ENCODE peak calls at places on chromosomes 2 and 18, in five cellular contexts. One of them, this sample, is unnamed.

GRCh38 chr2:36502081-36502480 is 95.9 kb downstream of the FEZ2 start:
- DNase-seq in fibroblast of villous mesenchyme: peak
- DNase-seq in stomach: no peak
- DNase-seq in cardiac fibroblast: peak
- DNase-seq in A549: no peak
- DNase-seq in this sample: peak

GRCh38 chr2:133135035-133135654 is 433.1 kb downstream of the NCKAP5 start:
- DNase-seq in stomach: no peak
- DNase-seq in cardiac fibroblast: no peak
- DNase-seq in fibroblast of villous mesenchyme: no peak
- DNase-seq in A549: no peak
- DNase-seq in this sample: no peak

GRCh38 chr2:177165103-177165583 is 47.5 kb upstream of the HNRNPA3 start:
- DNase-seq in fibroblast of villous mesenchyme: peak
- DNase-seq in stomach: no peak
- DNase-seq in A549: peak
- DNase-seq in cardiac fibroblast: peak
- DNase-seq in this sample: peak

GRCh38 chr2:188276255-188276654 is 15.4 kb upstream of the GULP1 start:
- DNase-seq in cardiac fibroblast: no peak
- DNase-seq in fibroblast of villous mesenchyme: no peak
- DNase-seq in A549: no peak
- DNase-seq in stomach: no peak
- DNase-seq in this sample: no peak

GRCh38 chr2:207416111-207416510 is 113.7 kb upstream of the CREB1 start:
- DNase-seq in cardiac fibroblast: peak
- DNase-seq in A549: no peak
- DNase-seq in stomach: peak
- DNase-seq in fibroblast of villous mesenchyme: no peak
- DNase-seq in this sample: no peak

GRCh38 chr18:77234504-77235365 is 14.9 kb upstream of the GALR1 start:
- DNase-seq in cardiac fibroblast: no peak
- DNase-seq in A549: no peak
- DNase-seq in stomach: no peak
- DNase-seq in fibroblast of villous mesenchyme: no peak
- DNase-seq in this sample: no peak

GRCh38 chr2:231199219-231199618 is 788 bp downstream of the ARMC9 start:
- DNase-seq in stomach: no peak
- DNase-seq in A549: no peak
- DNase-seq in cardiac fibroblast: peak
- DNase-seq in fibroblast of villous mesenchyme: peak
- DNase-seq in this sample: peak

GRCh38 chr2:157105372-157105771 is 152.1 kb upstream of the GALNT5 start:
- DNase-seq in A549: no peak
- DNase-seq in fibroblast of villous mesenchyme: no peak
- DNase-seq in cardiac fibroblast: no peak
- DNase-seq in stomach: no peak
- DNase-seq in this sample: no peak

GRCh38 chr2:69159988-69160387 is 147.0 kb downstream of the ANTXR1 start:
- DNase-seq in fibroblast of villous mesenchyme: no peak
- DNase-seq in A549: peak
- DNase-seq in stomach: no peak
- DNase-seq in cardiac fibroblast: no peak
- DNase-seq in this sample: no peak

GRCh38 chr2:8023241-8023640 is 658.6 kb upstream of the ID2 start:
- DNase-seq in cardiac fibroblast: no peak
- DNase-seq in stomach: no peak
- DNase-seq in fibroblast of villous mesenchyme: no peak
- DNase-seq in A549: no peak
- DNase-seq in this sample: no peak

GRCh38 chr2:213455316-213456008 is 171.2 kb downstream of the SPAG16 start:
- DNase-seq in stomach: no peak
- DNase-seq in A549: no peak
- DNase-seq in cardiac fibroblast: no peak
- DNase-seq in fibroblast of villous mesenchyme: no peak
- DNase-seq in this sample: no peak

GRCh38 chr18:63199743-63200241 is 119.8 kb downstream of the BCL2 start:
- DNase-seq in stomach: no peak
- DNase-seq in cardiac fibroblast: no peak
- DNase-seq in A549: no peak
- DNase-seq in fibroblast of villous mesenchyme: no peak
- DNase-seq in this sample: no peak

GRCh38 chr2:130834091-130834922 is 2.4 kb upstream of the ARHGEF4 start:
- DNase-seq in stomach: no peak
- DNase-seq in A549: peak
- DNase-seq in fibroblast of villous mesenchyme: no peak
- DNase-seq in cardiac fibroblast: peak
- DNase-seq in this sample: peak

GRCh38 chr2:240959941-240960308 is 38.5 kb upstream of the SNED1 start:
- DNase-seq in A549: no peak
- DNase-seq in cardiac fibroblast: no peak
- DNase-seq in stomach: peak
- DNase-seq in fibroblast of villous mesenchyme: no peak
- DNase-seq in this sample: no peak

GRCh38 chr2:128451084-128451483 is 132.4 kb upstream of the HS6ST1 start:
- DNase-seq in cardiac fibroblast: no peak
- DNase-seq in fibroblast of villous mesenchyme: no peak
- DNase-seq in stomach: peak
- DNase-seq in A549: no peak
- DNase-seq in this sample: no peak

GRCh38 chr2:6846540-6846939 is 19.2 kb downstream of the CMPK2 start:
- DNase-seq in stomach: no peak
- DNase-seq in A549: no peak
- DNase-seq in cardiac fibroblast: no peak
- DNase-seq in fibroblast of villous mesenchyme: no peak
- DNase-seq in this sample: no peak

GRCh38 chr2:171583566-171583965 is 61.3 kb downstream of the CYBRD1 start:
- DNase-seq in stomach: no peak
- DNase-seq in fibroblast of villous mesenchyme: no peak
- DNase-seq in A549: no peak
- DNase-seq in cardiac fibroblast: no peak
- DNase-seq in this sample: no peak

GRCh38 chr2:39603436-39603835 is 62.3 kb upstream of the TMEM178A start:
- DNase-seq in stomach: no peak
- DNase-seq in A549: no peak
- DNase-seq in cardiac fibroblast: peak
- DNase-seq in fibroblast of villous mesenchyme: peak
- DNase-seq in this sample: peak

GRCh38 chr18:62334110-62334509 is 9.0 kb downstream of the TNFRSF11A start:
- DNase-seq in A549: peak
- DNase-seq in cardiac fibroblast: peak
- DNase-seq in fibroblast of villous mesenchyme: no peak
- DNase-seq in stomach: peak
- DNase-seq in this sample: peak

GRCh38 chr2:40450066-40450841 is 1.6 kb downstream of the SLC8A1 start:
- DNase-seq in stomach: no peak
- DNase-seq in fibroblast of villous mesenchyme: peak
- DNase-seq in cardiac fibroblast: peak
- DNase-seq in A549: no peak
- DNase-seq in this sample: peak

GRCh38 chr2:2557448-2557847 is 226.4 kb upstream of the MYT1L start:
- DNase-seq in A549: no peak
- DNase-seq in fibroblast of villous mesenchyme: no peak
- DNase-seq in cardiac fibroblast: no peak
- DNase-seq in stomach: no peak
- DNase-seq in this sample: no peak

GRCh38 chr2:136997550-136997949 is 232.2 kb downstream of the THSD7B start:
- DNase-seq in fibroblast of villous mesenchyme: no peak
- DNase-seq in A549: no peak
- DNase-seq in stomach: no peak
- DNase-seq in cardiac fibroblast: no peak
- DNase-seq in this sample: no peak

GRCh38 chr2:55968931-55969330 is 45.3 kb upstream of the EFEMP1 start:
- DNase-seq in fibroblast of villous mesenchyme: no peak
- DNase-seq in stomach: no peak
- DNase-seq in A549: no peak
- DNase-seq in cardiac fibroblast: no peak
- DNase-seq in this sample: no peak

GRCh38 chr18:35337256-35337655 is 7.0 kb downstream of the ZNF24 start:
- DNase-seq in fibroblast of villous mesenchyme: no peak
- DNase-seq in A549: no peak
- DNase-seq in cardiac fibroblast: no peak
- DNase-seq in stomach: no peak
- DNase-seq in this sample: peak

GRCh38 chr18:79523738-79524180 is 128.0 kb downstream of the NFATC1 start:
- DNase-seq in stomach: no peak
- DNase-seq in A549: no peak
- DNase-seq in fibroblast of villous mesenchyme: no peak
- DNase-seq in cardiac fibroblast: no peak
- DNase-seq in this sample: no peak

GRCh38 chr2:192373244-192373643 is 178.5 kb upstream of the TMEFF2 start:
- DNase-seq in A549: no peak
- DNase-seq in fibroblast of villous mesenchyme: no peak
- DNase-seq in stomach: no peak
- DNase-seq in cardiac fibroblast: no peak
- DNase-seq in this sample: no peak

GRCh38 chr2:162609798-162610197 is 228.8 kb downstream of the KCNH7 start:
- DNase-seq in fibroblast of villous mesenchyme: no peak
- DNase-seq in A549: no peak
- DNase-seq in cardiac fibroblast: no peak
- DNase-seq in stomach: no peak
- DNase-seq in this sample: no peak

GRCh38 chr2:88016948-88017779 is 817 bp upstream of the RNU2-63P start:
- DNase-seq in cardiac fibroblast: no peak
- DNase-seq in fibroblast of villous mesenchyme: no peak
- DNase-seq in A549: peak
- DNase-seq in stomach: peak
- DNase-seq in this sample: no peak

GRCh38 chr2:127024769-127025356 is 82.1 kb downstream of the BIN1 start:
- DNase-seq in A549: peak
- DNase-seq in fibroblast of villous mesenchyme: no peak
- DNase-seq in stomach: no peak
- DNase-seq in cardiac fibroblast: peak
- DNase-seq in this sample: peak

GRCh38 chr2:3265981-3266726 is 111.5 kb downstream of the EIPR1 start:
- DNase-seq in cardiac fibroblast: no peak
- DNase-seq in fibroblast of villous mesenchyme: no peak
- DNase-seq in A549: no peak
- DNase-seq in stomach: no peak
- DNase-seq in this sample: no peak

GRCh38 chr2:191701696-191702095 is 23.8 kb downstream of the NABP1 start:
- DNase-seq in stomach: no peak
- DNase-seq in A549: no peak
- DNase-seq in cardiac fibroblast: peak
- DNase-seq in fibroblast of villous mesenchyme: peak
- DNase-seq in this sample: no peak

GRCh38 chr2:233455491-233455890 is 101.2 kb downstream of the DGKD start:
- DNase-seq in stomach: no peak
- DNase-seq in cardiac fibroblast: no peak
- DNase-seq in A549: no peak
- DNase-seq in fibroblast of villous mesenchyme: no peak
- DNase-seq in this sample: no peak

GRCh38 chr18:58087928-58088722 is 44.1 kb downstream of the NEDD4L start:
- DNase-seq in stomach: peak
- DNase-seq in fibroblast of villous mesenchyme: no peak
- DNase-seq in cardiac fibroblast: no peak
- DNase-seq in A549: no peak
- DNase-seq in this sample: no peak

GRCh38 chr18:3415110-3415509 is 34.9 kb upstream of the TGIF1 start:
- DNase-seq in cardiac fibroblast: no peak
- DNase-seq in A549: no peak
- DNase-seq in stomach: no peak
- DNase-seq in fibroblast of villous mesenchyme: no peak
- DNase-seq in this sample: no peak

GRCh38 chr18:3409811-3410210 is 40.2 kb upstream of the TGIF1 start:
- DNase-seq in fibroblast of villous mesenchyme: no peak
- DNase-seq in cardiac fibroblast: no peak
- DNase-seq in A549: no peak
- DNase-seq in stomach: no peak
- DNase-seq in this sample: no peak

GRCh38 chr18:3410273-3410672 is 39.7 kb upstream of the TGIF1 start:
- DNase-seq in cardiac fibroblast: no peak
- DNase-seq in fibroblast of villous mesenchyme: no peak
- DNase-seq in A549: no peak
- DNase-seq in stomach: no peak
- DNase-seq in this sample: no peak

GRCh38 chr18:3411854-3412268 is 38.1 kb upstream of the TGIF1 start:
- DNase-seq in fibroblast of villous mesenchyme: peak
- DNase-seq in cardiac fibroblast: peak
- DNase-seq in stomach: peak
- DNase-seq in A549: peak
- DNase-seq in this sample: no peak

DNA sequence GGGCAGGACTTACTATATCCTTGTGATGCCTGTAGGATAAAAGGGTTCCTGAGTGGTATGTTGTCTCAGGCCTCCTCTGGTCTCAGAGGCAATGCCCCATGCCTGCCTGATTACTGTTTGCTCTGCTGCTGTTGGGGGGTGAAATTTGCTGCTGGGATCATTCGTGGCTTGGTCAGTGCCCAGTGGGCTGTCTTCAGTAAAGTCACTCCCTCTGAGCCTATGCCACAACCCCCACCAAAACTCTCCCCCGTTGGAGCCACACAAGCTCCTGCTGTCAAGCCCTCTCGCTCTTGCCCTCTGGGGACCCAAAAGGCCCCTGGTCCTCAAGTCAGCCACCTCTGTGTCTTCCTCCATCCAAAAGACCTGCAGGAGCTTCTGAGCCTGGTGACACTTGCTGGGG is 38.6 kb upstream of the TGIF1 start:
- DNase-seq in A549: peak
- DNase-seq in stomach: no peak
- DNase-seq in cardiac fibroblast: no peak
- DNase-seq in fibroblast of villous mesenchyme: no peak
- DNase-seq in this sample: no peak
- H3K4me3 ChIP-seq in A549: peak
- H3K4me3 ChIP-seq in stomach: no peak
- H3K4me3 ChIP-seq in cardiac fibroblast: no peak
- H3K4me3 ChIP-seq in fibroblast of villous mesenchyme: no peak
- H3K4me3 ChIP-seq in this sample: no peak

DNA sequence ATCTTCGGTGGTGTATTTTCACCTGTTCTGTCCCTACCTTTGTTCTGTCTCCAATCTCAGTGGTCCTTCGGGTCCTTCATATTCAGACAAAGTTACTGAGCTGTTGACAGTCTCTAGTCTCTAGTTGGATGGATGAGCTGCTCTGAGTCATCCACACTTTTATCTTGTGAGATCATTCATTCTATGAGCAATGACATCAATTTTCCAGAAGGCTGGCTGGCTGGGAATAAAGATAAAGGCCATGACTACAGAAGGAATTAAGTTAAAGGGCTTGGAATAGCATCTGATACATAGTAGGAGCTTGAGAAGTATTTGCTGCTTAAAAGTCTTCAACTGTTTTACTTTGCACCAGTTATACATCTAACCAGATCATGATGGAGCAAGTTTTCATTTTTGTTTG is 43.1 kb upstream of the SLC39A10 start:
- DNase-seq in cardiac fibroblast: peak
- DNase-seq in A549: peak
- DNase-seq in fibroblast of villous mesenchyme: peak
- DNase-seq in stomach: no peak
- DNase-seq in this sample: peak
- H3K4me3 ChIP-seq in cardiac fibroblast: no peak
- H3K4me3 ChIP-seq in A549: peak
- H3K4me3 ChIP-seq in fibroblast of villous mesenchyme: no peak
- H3K4me3 ChIP-seq in stomach: no peak
- H3K4me3 ChIP-seq in this sample: no peak

GRCh38 chr18:44821924-44822323 is 141.2 kb downstream of the SETBP1 start:
- DNase-seq in cardiac fibroblast: no peak
- DNase-seq in fibroblast of villous mesenchyme: no peak
- DNase-seq in A549: peak
- DNase-seq in stomach: no peak
- DNase-seq in this sample: no peak
- H3K4me3 ChIP-seq in cardiac fibroblast: no peak
- H3K4me3 ChIP-seq in fibroblast of villous mesenchyme: no peak
- H3K4me3 ChIP-seq in A549: no peak
- H3K4me3 ChIP-seq in stomach: no peak
- H3K4me3 ChIP-seq in this sample: no peak

GRCh38 chr2:106158871-106159270 is 35.2 kb downstream of the UXS1 start:
- DNase-seq in stomach: no peak
- DNase-seq in A549: no peak
- DNase-seq in fibroblast of villous mesenchyme: no peak
- DNase-seq in cardiac fibroblast: no peak
- DNase-seq in this sample: no peak
- H3K4me3 ChIP-seq in stomach: no peak
- H3K4me3 ChIP-seq in A549: no peak
- H3K4me3 ChIP-seq in fibroblast of villous mesenchyme: no peak
- H3K4me3 ChIP-seq in cardiac fibroblast: no peak
- H3K4me3 ChIP-seq in this sample: no peak